ENCODE peak calls at places on chromosomes 3 and 15, in ten cellular contexts. U, P, K, G, C, Q, J, Z, V and M are unnamed samples.

GRCh38 chr3:58116161-58116955 is 94.4 kb downstream of the DNASE1L3 start:
- DNase-seq in P (no peak), V (no peak), U (no peak), J (no peak), Q (no peak), Z (no peak), C (no peak), G (no peak), K (no peak), M (no peak)

GRCh38 chr3:31166249-31166885 is 271.9 kb upstream of the GADL1 start:
- DNase-seq in J (peak), K (peak), C (peak), Z (peak), G (no peak), Q (no peak), U (peak), V (no peak), P (no peak), M (no peak)

GRCh38 chr3:51397389-51397788 is 6.3 kb downstream of the RBM15B start:
- DNase-seq in Z (peak), J (no peak), G (no peak), P (no peak), K (no peak), V (no peak), C (no peak), U (no peak), Q (no peak), M (no peak)

GRCh38 chr3:114899186-114899931 is 247.7 kb downstream of the ZBTB20 start:
- DNase-seq in U (no peak), C (no peak), Z (peak), G (peak), J (no peak), V (peak), P (no peak), Q (no peak), K (no peak), M (no peak)

GRCh38 chr3:142657033-142657432 is 60.8 kb downstream of the PLS1 start:
- DNase-seq in K (no peak), U (no peak), G (peak), J (no peak), C (no peak), Q (no peak), P (no peak), V (no peak), Z (no peak), M (no peak)

GRCh38 chr3:23624305-23624704 is 181.4 kb upstream of the UBE2E1 start:
- DNase-seq in J (no peak), Q (no peak), V (no peak), C (no peak), K (no peak), P (no peak), U (no peak), Z (no peak), G (no peak), M (no peak)

GRCh38 chr3:177523991-177524438 is 326.7 kb upstream of the TBL1XR1 start:
- DNase-seq in Q (no peak), P (no peak), V (no peak), K (peak), G (no peak), J (no peak), U (no peak), C (no peak), Z (no peak), M (no peak)

GRCh38 chr3:13051066-13051465 is 22.2 kb downstream of the IQSEC1 start:
- DNase-seq in G (no peak), J (no peak), U (no peak), K (no peak), Q (no peak), P (no peak), Z (no peak), V (no peak), C (no peak), M (no peak)

GRCh38 chr3:125280966-125281365 is 68.4 kb upstream of the SLC12A8 start:
- DNase-seq in G (no peak), P (no peak), C (peak), V (no peak), Q (no peak), U (no peak), J (no peak), K (no peak), Z (no peak), M (peak)

GRCh38 chr3:193975072-193975535 is 160.8 kb upstream of the HES1 start:
- DNase-seq in V (no peak), P (no peak), Q (no peak), Z (no peak), K (no peak), C (no peak), G (no peak), J (no peak), U (peak), M (no peak)

GRCh38 chr15:71880276-71880675 is 69.9 kb downstream of the NR2E3 start:
- DNase-seq in V (no peak), Z (no peak), P (no peak), G (no peak), J (no peak), K (no peak), C (no peak), Q (no peak), U (no peak), M (no peak)

GRCh38 chr3:124818398-124819150 is 68.6 kb downstream of the ITGB5 start:
- DNase-seq in P (no peak), K (no peak), U (no peak), J (no peak), C (no peak), Q (no peak), G (no peak), V (no peak), Z (no peak), M (no peak)

GRCh38 chr3:10557783-10558373 is 52.5 kb upstream of the ATP2B2 start:
- DNase-seq in C (peak), Z (peak), U (no peak), K (peak), V (peak), G (no peak), Q (no peak), P (no peak), J (no peak), M (no peak)

GRCh38 chr3:16548721-16549120 is 35.2 kb upstream of the RFTN1 start:
- DNase-seq in Q (no peak), K (peak), J (no peak), Z (no peak), V (no peak), C (peak), G (no peak), U (no peak), P (no peak), M (no peak)

GRCh38 chr3:69304396-69304795 is 81.5 kb downstream of the FRMD4B start:
- DNase-seq in G (no peak), V (no peak), J (no peak), U (no peak), Z (no peak), Q (no peak), C (no peak), P (no peak), K (no peak), M (no peak)
- H3K27ac ChIP-seq in G (no peak), V (no peak), J (no peak), U (no peak), Z (no peak), Q (no peak), C (no peak), P (no peak), K (no peak), M (peak)

DNA sequence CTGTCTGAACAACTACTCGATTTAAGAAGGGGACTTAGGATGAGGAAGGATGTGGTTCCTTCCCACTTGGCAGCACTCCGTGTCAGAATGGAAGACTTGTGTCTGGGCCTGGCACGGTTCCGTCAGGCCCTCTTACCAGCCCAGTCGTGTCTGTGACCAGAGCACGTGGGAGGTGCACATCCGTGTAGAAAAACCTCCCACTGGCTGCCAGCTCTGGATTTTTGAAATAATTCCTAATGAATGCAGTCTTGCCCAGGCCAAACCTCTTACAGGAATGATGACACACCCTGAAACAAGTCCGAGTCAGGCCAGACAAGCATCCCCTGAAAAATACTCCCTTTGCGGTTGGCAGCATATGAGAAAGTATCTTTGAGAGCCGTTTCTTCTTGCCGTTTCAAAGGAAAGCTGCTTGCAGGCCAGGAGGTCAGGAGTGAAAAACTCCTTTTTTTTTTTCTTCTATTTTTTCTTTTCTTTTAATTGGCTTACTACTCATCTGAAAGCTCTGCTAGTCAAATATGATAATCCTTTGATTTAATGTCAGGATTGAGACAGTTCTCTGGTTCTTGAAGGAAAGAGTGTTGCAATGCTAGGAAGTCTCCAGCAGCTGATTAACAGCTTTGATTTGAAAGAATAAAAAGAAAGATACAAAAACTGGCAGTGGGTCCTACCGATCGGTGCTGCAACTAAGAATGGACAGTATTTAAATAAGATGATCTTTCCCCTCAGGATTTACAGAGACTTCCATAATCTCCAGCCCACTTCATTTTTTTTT is 19.8 kb downstream of the IL1RAP start:
- DNase-seq in V (peak), G (peak), C (peak), P (no peak), K (peak), Z (peak), Q (peak), J (peak), U (no peak), M (no peak)
- H3K27ac ChIP-seq in V (no peak), G (no peak), C (peak), P (no peak), K (peak), Z (peak), Q (peak), J (peak), U (no peak), M (peak)

DNA sequence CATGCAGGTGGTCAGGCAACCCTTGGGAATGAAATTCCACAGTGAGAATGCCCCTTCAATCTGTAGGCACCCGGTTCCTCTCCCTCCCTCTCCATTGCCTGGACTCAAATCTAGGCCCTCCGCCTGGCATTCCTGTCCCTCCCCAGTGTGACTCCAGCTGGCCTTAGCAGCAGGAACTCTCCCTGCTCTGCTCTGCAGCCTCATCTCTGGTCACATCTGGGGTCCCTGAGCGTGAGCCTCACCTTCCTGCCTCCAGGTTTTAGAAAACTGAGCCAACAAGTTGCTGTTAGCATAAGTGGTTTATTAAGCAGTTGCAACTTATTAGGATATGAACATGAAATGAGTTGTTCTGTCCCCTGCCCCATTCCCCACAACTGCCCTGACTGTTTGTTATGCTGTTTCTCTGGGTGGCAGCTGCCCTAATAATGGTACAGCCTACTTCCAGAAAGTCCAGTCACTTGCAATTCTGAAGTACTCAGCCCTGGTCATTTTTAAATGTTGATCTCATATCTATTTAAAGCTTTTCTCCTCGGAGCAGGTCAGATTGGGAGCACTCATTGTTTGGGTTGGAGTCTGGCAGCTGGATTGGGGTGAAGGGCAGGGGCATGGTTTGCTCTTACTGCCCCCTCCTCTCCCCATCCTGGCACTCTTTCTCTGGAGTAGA is 63.0 kb upstream of the ANKRD34C start:
- DNase-seq in J (no peak), V (no peak), C (no peak), U (no peak), Q (no peak), G (no peak), Z (no peak), K (no peak), P (no peak), M (no peak)
- H3K27ac ChIP-seq in J (peak), V (no peak), C (no peak), U (no peak), Q (no peak), G (no peak), Z (no peak), K (no peak), P (no peak), M (no peak)

DNA sequence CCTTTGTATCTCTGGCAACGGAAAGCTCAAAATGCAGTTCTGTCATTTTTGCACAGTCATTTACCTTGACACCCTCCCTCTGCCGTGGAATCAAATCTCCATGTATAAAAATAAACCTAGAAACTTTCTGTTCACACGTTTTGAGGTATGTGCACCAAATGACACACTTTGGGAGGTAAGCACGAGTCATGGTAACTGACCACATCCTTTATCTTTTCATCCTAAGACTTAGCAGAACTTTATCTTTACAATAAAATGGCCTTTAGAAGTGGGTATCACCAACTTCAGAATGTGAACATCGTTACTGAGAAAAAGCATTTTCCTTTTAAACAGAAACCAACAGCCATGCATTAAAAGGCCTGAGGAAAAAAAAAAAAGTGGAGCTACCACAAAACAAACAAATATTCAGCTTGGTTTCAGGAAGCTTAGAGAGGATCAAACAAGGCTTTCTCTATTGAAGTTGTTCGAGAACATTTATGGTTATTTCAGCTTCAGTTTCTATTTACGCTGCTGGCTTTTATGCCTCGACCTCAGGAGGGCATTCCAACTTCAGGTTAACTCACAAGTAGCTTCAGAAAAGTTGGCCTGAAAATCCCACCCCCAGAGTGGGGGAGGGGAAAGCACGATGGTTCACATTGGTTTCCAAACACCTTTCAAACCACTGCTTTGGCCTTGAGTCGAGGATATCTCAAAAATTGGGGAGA is 171.1 kb upstream of the ICE2 start:
- DNase-seq in Q (no peak), K (no peak), G (no peak), U (no peak), J (no peak), P (no peak), C (no peak), V (peak), Z (no peak), M (no peak)
- H3K27ac ChIP-seq in Q (peak), K (no peak), G (no peak), U (no peak), J (no peak), P (no peak), C (no peak), V (peak), Z (no peak), M (peak)

GRCh38 chr3:78712270-78712669 is 1055.5 kb downstream of the ROBO1 start:
- DNase-seq in U (no peak), K (no peak), Z (no peak), G (no peak), V (no peak), C (no peak), J (no peak), P (no peak), Q (no peak), M (no peak)
- H3K27ac ChIP-seq in U (no peak), K (no peak), Z (no peak), G (no peak), V (no peak), C (no peak), J (no peak), P (no peak), Q (no peak), M (no peak)

DNA sequence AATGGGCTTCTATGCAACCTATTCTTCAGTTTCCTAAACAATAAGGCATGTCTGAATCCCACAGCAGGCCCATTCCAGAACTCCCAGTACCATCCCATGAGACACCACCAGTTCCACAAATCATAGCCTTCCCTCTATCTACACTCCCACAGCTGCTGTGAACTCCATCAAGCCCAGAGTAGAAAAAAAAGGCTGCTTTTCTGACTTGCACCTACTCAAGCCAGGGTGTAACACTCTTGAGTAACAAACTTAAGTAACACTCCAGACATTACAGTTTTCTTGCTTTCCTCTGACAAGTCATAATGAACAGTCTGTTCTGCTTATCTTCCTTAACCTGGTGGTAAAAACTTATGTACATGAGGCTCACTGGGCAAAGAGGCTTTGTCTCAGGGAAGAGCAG is 283.1 kb downstream of the NFKBIZ start:
- DNase-seq in K (no peak), P (no peak), U (no peak), Q (no peak), V (peak), C (no peak), Z (no peak), J (no peak), G (no peak), M (no peak)
- H3K27ac ChIP-seq in K (no peak), P (no peak), U (no peak), Q (no peak), V (peak), C (no peak), Z (no peak), J (peak), G (no peak), M (peak)

DNA sequence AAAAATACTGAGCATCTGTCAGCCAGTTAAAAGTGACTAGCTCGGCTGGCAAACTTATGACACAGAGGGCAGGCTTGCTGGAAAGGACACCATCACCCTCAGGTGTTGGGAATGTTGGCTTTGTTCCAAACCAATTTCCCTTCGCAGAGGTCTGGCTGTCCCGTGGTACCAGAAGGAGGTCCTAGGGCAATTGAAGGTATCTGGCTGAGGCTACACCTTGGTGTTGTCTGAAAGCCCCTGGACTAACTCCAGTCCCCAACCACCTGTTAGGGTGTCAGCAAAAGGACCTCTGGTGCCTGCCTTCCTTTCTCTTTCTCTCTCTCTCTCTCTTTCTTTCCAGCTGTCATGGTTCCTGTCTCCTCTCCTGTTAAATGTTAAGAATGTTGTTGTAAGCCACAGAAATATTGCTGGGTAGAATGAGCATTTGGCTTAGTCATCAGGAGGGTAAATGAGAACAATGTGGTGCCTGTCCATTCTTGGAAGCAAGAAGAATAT is 12.5 kb downstream of the PRR20G start:
- DNase-seq in J (no peak), K (peak), G (no peak), C (no peak), Z (no peak), P (no peak), U (no peak), Q (no peak), V (no peak), M (no peak)
- H3K27ac ChIP-seq in J (no peak), K (peak), G (no peak), C (no peak), Z (no peak), P (no peak), U (no peak), Q (no peak), V (no peak), M (no peak)